ENCODE peak calls at places on chromosomes 5 and 9, in seven cellular contexts. Z, E, J, S, L, M and H are unnamed samples.

GRCh38 chr9:129497064-129497836 is 123.7 kb downstream of the C9orf50 start:
- DNase-seq in L (peak), S (no peak), Z (no peak), M (no peak), E (no peak), J (peak), H (no peak)

GRCh38 chr5:57754616-57755015 is 272.0 kb upstream of the ACTBL2 start:
- DNase-seq in Z (no peak), J (no peak), S (no peak), M (no peak), E (no peak), L (no peak), H (no peak)

GRCh38 chr5:116137544-116138378 is 52.9 kb downstream of the COMMD10 start:
- DNase-seq in S (no peak), J (no peak), M (peak), Z (no peak), L (peak), E (peak), H (peak)

GRCh38 chr5:38157024-38157423 is 101.3 kb upstream of the EGFLAM start:
- DNase-seq in J (no peak), L (no peak), Z (no peak), S (no peak), M (no peak), E (no peak), H (peak)

GRCh38 chr9:130290353-130291181 is 25.0 kb downstream of the HMCN2 start:
- DNase-seq in S (no peak), Z (no peak), L (no peak), M (no peak), J (no peak), E (peak), H (no peak)

GRCh38 chr5:134314443-134314842 is 52.5 kb downstream of the CDKL3 start:
- DNase-seq in J (no peak), E (no peak), L (no peak), S (no peak), M (no peak), Z (no peak), H (no peak)

GRCh38 chr9:3525088-3525835 is 539 bp downstream of the RFX3 start:
- DNase-seq in L (no peak), E (no peak), J (no peak), Z (no peak), M (peak), S (no peak), H (peak)

GRCh38 chr5:22567983-22568382 is 285.2 kb downstream of the CDH12 start:
- DNase-seq in E (no peak), S (no peak), Z (no peak), M (no peak), L (no peak), J (no peak), H (no peak)

GRCh38 chr9:123011878-123012528 is 21.5 kb upstream of the GPR21 start:
- DNase-seq in S (no peak), L (no peak), M (no peak), E (peak), J (no peak), Z (no peak), H (no peak)

GRCh38 chr9:77981332-77981731 is 50.3 kb downstream of the GNAQ start:
- DNase-seq in S (no peak), J (peak), E (no peak), Z (no peak), L (peak), M (peak), H (peak)

GRCh38 chr9:83937861-83938455 is 16.7 kb upstream of the KIF27 start:
- DNase-seq in M (peak), Z (no peak), J (no peak), L (peak), E (no peak), S (no peak), H (peak)

GRCh38 chr5:11801061-11801460 is 103.2 kb downstream of the CTNND2 start:
- DNase-seq in S (no peak), Z (no peak), M (no peak), J (no peak), L (no peak), E (no peak), H (no peak)

GRCh38 chr5:139394123-139394653 is 716 bp downstream of the PROB1 start:
- DNase-seq in Z (peak), M (peak), J (peak), L (no peak), E (no peak), S (peak), H (peak)

GRCh38 chr5:142296914-142297417 is 27.9 kb downstream of the SPRY4 start:
- DNase-seq in S (no peak), E (peak), Z (no peak), L (peak), M (peak), J (peak), H (peak)